ENCODE peak calls at places on chromosomes 1 and 21, in four cellular contexts. O, Q, V and S are unnamed samples.

GRCh38 chr1:164767257-164768044 is 208.5 kb downstream of the PBX1 start:
- DNase-seq in O (no peak), Q (no peak), V (no peak), S (no peak)

GRCh38 chr1:160590488-160590887 is 11.2 kb upstream of the CD84 start:
- DNase-seq in O (no peak), Q (no peak), V (no peak), S (no peak)

GRCh38 chr1:10941891-10942541 is 70.4 kb upstream of the TARDBP start:
- DNase-seq in O (peak; percentile 71), Q (no peak), V (peak; percentile 92), S (peak; percentile 77)

GRCh38 chr1:3910049-3910731 is 10.1 kb upstream of the C1orf174 start:
- DNase-seq in O (no peak), Q (no peak), V (no peak), S (no peak)

GRCh38 chr1:239240736-239241135 is 145.6 kb upstream of the CHRM3 start:
- DNase-seq in O (no peak), Q (no peak), V (no peak), S (no peak)

GRCh38 chr1:195328102-195328501 is 1280.1 kb downstream of the KCNT2 start:
- DNase-seq in O (no peak), Q (no peak), V (no peak), S (no peak)

GRCh38 chr21:32347887-32348450 is 44.8 kb downstream of the URB1 start:
- DNase-seq in O (no peak), Q (no peak), V (no peak), S (no peak)

GRCh38 chr1:200367841-200368534 is 41.8 kb downstream of the ZNF281 start:
- DNase-seq in O (no peak), Q (no peak), V (no peak), S (no peak)

GRCh38 chr1:219581344-219581743 is 31.6 kb downstream of the ZC3H11B start:
- DNase-seq in O (no peak), Q (no peak), V (no peak), S (no peak)

GRCh38 chr1:16167331-16168143 is 11.7 kb upstream of the EPHA2 start:
- DNase-seq in O (peak; percentile 88), Q (no peak), V (peak; percentile 92), S (peak; percentile 76)

GRCh38 chr1:22557341-22557950 is 5.8 kb upstream of the EPHA8 start:
- DNase-seq in O (no peak), Q (no peak), V (no peak), S (no peak)

GRCh38 chr1:184643661-184644060 is 111.0 kb downstream of the EDEM3 start:
- DNase-seq in O (no peak), Q (no peak), V (no peak), S (no peak)

GRCh38 chr1:162185299-162185698 is 115.8 kb downstream of the NOS1AP start:
- DNase-seq in O (no peak), Q (no peak), V (no peak), S (no peak)

GRCh38 chr1:53367503-53368313 is 39.8 kb upstream of the LRP8 start:
- DNase-seq in O (peak; percentile 90), Q (no peak), V (peak; percentile 58), S (peak; percentile 90)

GRCh38 chr1:15543589-15544568 is 17.2 kb downstream of the DNAJC16 start:
- DNase-seq in O (no peak), Q (no peak), V (no peak), S (no peak)

GRCh38 chr1:213564215-213564659 is 423.5 kb upstream of the PROX1 start:
- DNase-seq in O (no peak), Q (peak; percentile 79), V (no peak), S (no peak)

GRCh38 chr1:109080441-109081082 is 4.8 kb upstream of the TAF13 start:
- DNase-seq in O (no peak), Q (no peak), V (no peak), S (no peak)

GRCh38 chr1:95117207-95118018 is at the start of gene TLCD4:
- DNase-seq in O (peak; percentile 42), Q (peak; percentile 25), V (peak; percentile 88), S (peak; percentile 36)

GRCh38 chr21:45805321-45805720 is 161.8 kb downstream of the PCBP3 start:
- DNase-seq in O (no peak), Q (no peak), V (no peak), S (no peak)

GRCh38 chr21:39891111-39891510 is 23.9 kb downstream of the PCP4 start:
- DNase-seq in O (no peak), Q (no peak), V (no peak), S (no peak)

GRCh38 chr1:218779341-218779831 is 394.3 kb upstream of the LYPLAL1 start:
- DNase-seq in O (no peak), Q (no peak), V (no peak), S (no peak)

GRCh38 chr1:204996981-204997380 is 46.0 kb upstream of the CNTN2 start:
- DNase-seq in O (no peak), Q (no peak), V (no peak), S (no peak)

GRCh38 chr1:179038528-179039281 is 13.0 kb downstream of the FAM20B start:
- DNase-seq in O (no peak), Q (no peak), V (peak; percentile 49), S (no peak)

GRCh38 chr1:58238846-58239245 is 307.7 kb downstream of the OMA1 start:
- DNase-seq in O (no peak), Q (no peak), V (no peak), S (no peak)

GRCh38 chr1:58812926-58813325 is 29.1 kb upstream of the JUN start:
- DNase-seq in O (no peak), Q (no peak), V (no peak), S (no peak)

GRCh38 chr1:43007377-43008105 is 48.9 kb upstream of the SLC2A1 start:
- DNase-seq in O (no peak), Q (no peak), V (no peak), S (no peak)

GRCh38 chr1:202317941-202318925 is 23.5 kb downstream of the UBE2T start:
- DNase-seq in O (no peak), Q (peak; percentile 46), V (no peak), S (no peak)

GRCh38 chr1:202319381-202320080 is 22.2 kb downstream of the UBE2T start:
- DNase-seq in O (no peak), Q (no peak), V (no peak), S (no peak)

GRCh38 chr1:202311880-202312635 is 29.7 kb downstream of the UBE2T start:
- DNase-seq in O (no peak), Q (no peak), V (no peak), S (no peak)

GRCh38 chr1:202316186-202316585 is 25.6 kb downstream of the UBE2T start:
- DNase-seq in O (no peak), Q (no peak), V (no peak), S (no peak)

GRCh38 chr1:202315576-202316168 is 26.1 kb downstream of the UBE2T start:
- DNase-seq in O (peak; percentile 75), Q (peak; percentile 64), V (peak; percentile 86), S (peak; percentile 60)
- TF ChIP-seq TAF1 in O (no peak), Q (no peak), V (no peak), S (no peak)

DNA sequence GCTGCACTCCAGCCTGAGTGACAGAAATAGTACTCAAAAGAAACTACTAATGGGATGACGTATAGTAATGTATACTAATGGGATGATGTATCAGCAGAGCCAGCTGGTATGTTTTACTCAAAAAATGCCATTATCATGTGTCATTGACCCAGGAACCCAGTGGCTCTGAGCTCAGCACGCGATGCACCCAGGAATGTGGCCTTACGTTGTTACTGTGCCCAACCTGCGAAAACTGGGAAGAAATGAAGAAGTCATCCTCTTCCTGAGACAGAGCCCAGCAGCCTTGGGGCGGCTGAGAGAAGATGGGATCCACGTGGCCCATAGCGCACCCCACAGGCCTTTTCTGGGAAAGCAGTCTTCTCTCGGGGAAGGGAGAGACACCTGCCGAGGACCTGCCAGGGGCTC is 8.8 kb downstream of the UBE2J2 start:
- DNase-seq in O (no peak), Q (no peak), V (peak; percentile 56), S (no peak)
- TF ChIP-seq TAF1 in O (no peak), Q (no peak), V (no peak), S (no peak)

GRCh38 chr1:7223334-7224080 is 438.3 kb downstream of the CAMTA1 start:
- DNase-seq in O (no peak), Q (no peak), V (no peak), S (no peak)

GRCh38 chr1:7224081-7224534 is 438.9 kb downstream of the CAMTA1 start:
- DNase-seq in O (no peak), Q (no peak), V (no peak), S (no peak)

GRCh38 chr1:7227654-7228053 is 442.4 kb downstream of the CAMTA1 start:
- DNase-seq in O (no peak), Q (no peak), V (no peak), S (no peak)

GRCh38 chr1:7224644-7225043 is 439.4 kb downstream of the CAMTA1 start:
- DNase-seq in O (no peak), Q (no peak), V (no peak), S (no peak)

GRCh38 chr1:7225711-7226505 is 440.7 kb downstream of the CAMTA1 start:
- DNase-seq in O (no peak), Q (no peak), V (no peak), S (no peak)
- TF ChIP-seq TAF1 in O (no peak), Q (no peak), V (no peak), S (no peak)

GRCh38 chr1:27887215-27888035 is 15.1 kb downstream of the THEMIS2 start:
- DNase-seq in O (no peak), Q (no peak), V (no peak), S (no peak)

GRCh38 chr1:27886744-27887143 is 14.4 kb downstream of the THEMIS2 start:
- DNase-seq in O (no peak), Q (no peak), V (no peak), S (no peak)

GRCh38 chr1:27885114-27885528 is 12.8 kb downstream of the THEMIS2 start:
- DNase-seq in O (no peak), Q (no peak), V (no peak), S (no peak)

GRCh38 chr1:27885620-27886352 is 13.4 kb downstream of the THEMIS2 start:
- DNase-seq in O (no peak), Q (no peak), V (no peak), S (no peak)

DNA sequence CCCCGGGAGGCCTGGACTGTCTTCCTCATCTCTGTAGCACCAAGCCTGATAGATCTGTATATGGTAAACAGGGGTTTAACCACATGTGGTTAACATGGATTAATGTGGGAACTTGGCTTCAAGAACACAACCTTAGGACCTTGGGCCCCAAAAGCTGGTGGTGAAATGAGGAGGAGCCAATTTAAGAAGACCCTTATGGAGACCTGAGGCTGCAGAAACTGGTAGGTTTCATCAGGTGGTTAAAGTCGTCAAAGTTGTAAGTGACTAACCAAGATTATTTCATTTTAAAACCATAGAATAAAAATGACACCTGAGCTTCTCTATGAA is 14.0 kb downstream of the THEMIS2 start:
- DNase-seq in O (no peak), Q (no peak), V (no peak), S (no peak)
- TF ChIP-seq TAF1 in O (no peak), Q (no peak), V (no peak), S (no peak)

GRCh38 chr1:26827205-26827604 is 717 bp downstream of the ZDHHC18 start:
- DNase-seq in O (no peak), Q (no peak), V (no peak), S (no peak)
- TF ChIP-seq TAF1 in O (no peak), Q (no peak), V (no peak), S (no peak)